ENCODE peak calls at places on chromosomes 3 and 15, in five cellular contexts. I is mesenchymal stem cell; E is CD8-positive, alpha-beta memory T cell; A is CD8-positive, alpha-beta T cell; J is transverse colon. Z is an unnamed sample.

GRCh38 chr3:120298996-120299395 is 14.0 kb upstream of the GPR156 start:
- DNase-seq in E (no peak), J (no peak), A (no peak), I (no peak), Z (no peak)

GRCh38 chr15:73983211-73983727 is 8.8 kb downstream of the STOML1 start:
- DNase-seq in E (no peak), I (peak; percentile 86), A (no peak), J (peak; percentile 47), Z (peak; percentile 79)

GRCh38 chr3:32842531-32842931 is 24.7 kb downstream of the TRIM71 start:
- DNase-seq in A (no peak), E (no peak), I (no peak), J (peak; percentile 13), Z (no peak)

GRCh38 chr3:132164469-132165092 is 129.8 kb upstream of the CPNE4 start:
- DNase-seq in A (no peak), J (no peak), E (no peak), I (no peak), Z (no peak)

GRCh38 chr3:194935061-194935460 is 249.4 kb downstream of the FAM43A start:
- DNase-seq in A (no peak), I (no peak), E (no peak), J (no peak), Z (no peak)

GRCh38 chr3:127461286-127461685 is 129.2 kb downstream of the TPRA1 start:
- DNase-seq in I (no peak), A (no peak), E (no peak), J (no peak), Z (no peak)

GRCh38 chr3:90010341-90010740 is 902.9 kb downstream of the EPHA3 start:
- DNase-seq in E (no peak), J (no peak), A (no peak), I (peak; percentile 61), Z (peak; percentile 48)

GRCh38 chr3:158532099-158532734 is 38.8 kb upstream of the MLF1 start:
- DNase-seq in I (peak; percentile 69), E (no peak), J (no peak), A (no peak), Z (peak; percentile 10)

GRCh38 chr3:69288161-69288895 is 97.6 kb downstream of the FRMD4B start:
- DNase-seq in E (no peak), J (no peak), A (no peak), I (no peak), Z (no peak)

GRCh38 chr3:134366221-134366927 is 7.9 kb downstream of the AMOTL2 start:
- DNase-seq in E (no peak), I (no peak), A (no peak), J (no peak), Z (peak; percentile 11)

GRCh38 chr3:156751461-156752025 is 74.6 kb upstream of the LEKR1 start:
- DNase-seq in I (peak; percentile 62), A (no peak), E (no peak), J (peak; percentile 8), Z (peak; percentile 88)

GRCh38 chr3:44125882-44126281 is 115.8 kb upstream of the TOPAZ1 start:
- DNase-seq in I (no peak), J (no peak), E (no peak), A (no peak), Z (no peak)

GRCh38 chr15:38069506-38069905 is 135.1 kb downstream of the TMCO5A start:
- DNase-seq in J (peak; percentile 78), I (peak; percentile 86), E (no peak), A (no peak), Z (peak; percentile 53)

GRCh38 chr3:84110787-84111186 is 848.0 kb upstream of the CADM2 start:
- DNase-seq in A (no peak), J (no peak), I (no peak), E (no peak), Z (no peak)

GRCh38 chr15:78421241-78421994 is 16.6 kb upstream of the IREB2 start:
- DNase-seq in J (no peak), A (no peak), I (no peak), E (no peak), Z (no peak)

GRCh38 chr3:115834068-115834467 is 210.8 kb downstream of the GAP43 start:
- DNase-seq in I (peak; percentile 64), J (no peak), A (no peak), E (no peak), Z (no peak)

GRCh38 chr3:126450744-126451143 is 24.9 kb downstream of the ZXDC start:
- DNase-seq in I (no peak), J (no peak), E (no peak), A (no peak), Z (no peak)

GRCh38 chr3:9224490-9224889 is 25.0 kb downstream of the SRGAP3 start:
- DNase-seq in E (no peak), I (no peak), A (no peak), J (no peak), Z (no peak)

GRCh38 chr15:27057904-27058645 is 87.1 kb downstream of the GABRG3 start:
- DNase-seq in E (no peak), J (no peak), A (no peak), I (no peak), Z (no peak)

GRCh38 chr3:50652709-50653108 is 22.0 kb upstream of the DOCK3 start:
- DNase-seq in A (peak; percentile 30), E (peak; percentile 71), J (peak; percentile 34), I (no peak), Z (no peak)

GRCh38 chr15:68012911-68013310 is 41.2 kb upstream of the PIAS1 start:
- DNase-seq in A (no peak), J (no peak), I (no peak), E (no peak), Z (no peak)

GRCh38 chr15:72180771-72181324 is 16.7 kb downstream of the GRAMD2A start:
- DNase-seq in E (no peak), I (no peak), A (no peak), J (no peak), Z (no peak)

GRCh38 chr15:72176155-72176554 is 21.4 kb downstream of the GRAMD2A start:
- DNase-seq in E (no peak), J (no peak), A (no peak), I (no peak), Z (no peak)

GRCh38 chr15:72179950-72180581 is 17.5 kb downstream of the GRAMD2A start:
- DNase-seq in E (no peak), I (peak; percentile 59), J (no peak), A (no peak), Z (no peak)

GRCh38 chr15:72176743-72177142 is 20.8 kb downstream of the GRAMD2A start:
- DNase-seq in A (no peak), J (no peak), I (no peak), E (no peak), Z (no peak)

DNA sequence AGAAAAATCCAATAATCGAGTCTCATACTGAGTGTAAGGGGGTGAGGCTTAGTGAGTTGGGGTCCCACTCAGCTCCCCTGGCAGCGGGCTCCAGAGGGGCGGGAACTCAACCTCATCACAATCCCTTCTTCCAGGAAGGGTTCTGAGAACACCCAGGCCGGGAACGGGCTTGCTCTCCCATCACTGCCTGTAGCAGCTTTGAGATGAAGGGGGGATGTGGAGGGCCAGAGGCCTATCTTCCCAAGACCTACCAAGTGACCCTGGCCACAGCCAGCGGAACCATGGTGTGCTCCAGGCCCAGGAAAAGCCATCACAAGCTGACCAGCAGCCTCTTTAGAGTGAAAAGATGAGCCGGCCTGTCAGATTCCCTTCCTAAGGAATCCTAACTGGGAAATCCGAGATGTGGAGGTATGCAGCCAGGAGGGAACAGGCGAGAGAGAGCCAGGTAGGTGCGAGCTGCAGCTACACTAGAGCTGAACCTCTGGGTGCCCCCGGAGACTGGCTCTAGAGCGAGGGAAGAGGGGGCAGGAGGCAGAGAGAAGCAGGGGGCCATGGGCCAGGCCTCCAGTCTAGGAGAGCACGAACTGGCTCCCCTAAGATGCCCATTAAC is 18.5 kb downstream of the GRAMD2A start:
- DNase-seq in J (no peak), I (no peak), A (no peak), E (no peak), Z (no peak)
- H3K4me1 ChIP-seq in J (no peaks in the 10 kb centered on the region), I (peaks cover 5% of the 10 kb centered on the region), A (no peaks in the 10 kb centered on the region), E (no peaks in the 10 kb centered on the region), Z (peaks cover 5% of the 10 kb centered on the region)

GRCh38 chr15:22966321-22967083 is 13.7 kb downstream of the CYFIP1 start:
- DNase-seq in A (no peak), J (no peak), E (no peak), I (no peak), Z (peak; percentile 72)

GRCh38 chr15:22973286-22973685 is 6.9 kb downstream of the CYFIP1 start:
- DNase-seq in J (no peak), I (no peak), E (no peak), A (no peak), Z (no peak)

GRCh38 chr15:22967084-22967770 is 12.9 kb downstream of the CYFIP1 start:
- DNase-seq in I (no peak), J (no peak), A (no peak), E (no peak), Z (no peak)

GRCh38 chr15:22968356-22968755 is 11.8 kb downstream of the CYFIP1 start:
- DNase-seq in J (no peak), E (no peak), I (peak; percentile 96), A (no peak), Z (peak; percentile 62)

DNA sequence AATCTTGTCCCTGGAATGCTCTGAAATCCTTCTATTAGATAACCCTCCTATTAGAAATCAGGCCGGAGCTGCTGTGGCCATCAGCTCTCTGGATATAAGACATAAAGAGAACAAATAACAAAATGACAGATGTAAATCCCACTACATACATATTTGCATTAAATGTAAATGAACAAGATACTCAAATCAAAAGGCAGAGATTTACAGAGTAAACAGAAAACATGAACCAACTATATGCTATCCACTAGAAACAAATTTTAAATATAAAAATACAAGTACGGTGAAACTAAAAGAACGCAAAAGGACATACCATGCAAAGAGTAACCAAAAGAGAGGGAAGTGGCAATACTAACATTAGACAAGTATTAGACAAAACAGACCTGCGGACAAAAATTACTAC is 10.7 kb downstream of the CYFIP1 start:
- DNase-seq in E (no peak), J (no peak), I (no peak), A (no peak), Z (no peak)
- H3K4me1 ChIP-seq in E (no peaks in the 10 kb centered on the region), J (peaks cover 5% of the 10 kb centered on the region), I (peaks cover 12% of the 10 kb centered on the region), A (no peaks in the 10 kb centered on the region), Z (peaks cover 37% of the 10 kb centered on the region)

DNA sequence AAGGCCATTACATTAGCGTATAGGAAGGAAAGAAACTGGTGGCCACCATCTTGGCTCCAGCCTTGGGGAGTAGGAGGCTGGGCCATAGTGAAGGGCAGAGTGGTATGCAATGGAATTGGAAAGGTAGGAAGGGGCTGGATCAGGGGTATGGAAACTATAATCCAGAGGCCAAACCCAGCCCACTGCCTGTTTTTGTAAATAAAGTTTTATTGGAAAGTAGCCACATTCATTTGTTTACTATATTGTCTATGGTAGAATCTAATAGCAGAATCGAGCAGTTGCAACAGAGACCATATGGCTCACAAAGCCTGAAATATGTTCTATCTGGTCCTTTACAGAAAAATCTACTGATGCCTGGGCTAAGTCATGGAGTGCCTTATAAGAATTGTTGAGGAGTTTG is 14.1 kb upstream of the SH3BP5 start:
- DNase-seq in E (no peak), A (no peak), I (no peak), J (no peak), Z (no peak)
- H3K4me1 ChIP-seq in E (peaks cover 43% of the 10 kb centered on the region), A (peaks cover 34% of the 10 kb centered on the region), I (no peaks in the 10 kb centered on the region), J (no peaks in the 10 kb centered on the region), Z (no peaks in the 10 kb centered on the region)

GRCh38 chr3:149532463-149533180 is 58.1 kb downstream of the TM4SF4 start:
- DNase-seq in J (no peak), A (no peak), I (no peak), E (no peak), Z (no peak)

GRCh38 chr3:149536429-149536828 is 61.9 kb downstream of the TM4SF4 start:
- DNase-seq in J (peak; percentile 26), E (no peak), A (no peak), I (peak; percentile 66), Z (peak; percentile 60)

GRCh38 chr3:149535395-149535685 is 60.8 kb downstream of the TM4SF4 start:
- DNase-seq in J (no peak), E (no peak), A (no peak), I (no peak), Z (no peak)

GRCh38 chr3:149534671-149535394 is 60.3 kb downstream of the TM4SF4 start:
- DNase-seq in E (no peak), A (no peak), J (no peak), I (peak; percentile 82), Z (peak; percentile 46)

GRCh38 chr3:149534082-149534481 is 59.6 kb downstream of the TM4SF4 start:
- DNase-seq in E (no peak), J (no peak), I (no peak), A (no peak), Z (no peak)
- H3K4me1 ChIP-seq in E (no peaks in the 10 kb centered on the region), J (peaks cover 20% of the 10 kb centered on the region), I (peaks cover 15% of the 10 kb centered on the region), A (no peaks in the 10 kb centered on the region), Z (peaks cover 63% of the 10 kb centered on the region)